ENCODE peak calls at places on chromosomes 12 and 14, in eight cellular contexts. V is breast epithelium, J is epithelial cell of proximal tubule, W is Peyer's patch, P is AG09309, S is cardiac fibroblast, C is GM12865, R is heart left ventricle. L is an unnamed sample.

GRCh38 chr12:7188557-7189397 is 709 bp upstream of the PEX5 start:
- DNase-seq in V (peak), J (peak), W (peak), P (no peak), S (peak), C (peak), R (peak), L (no peak)

GRCh38 chr14:101721111-101721510 is 40.4 kb upstream of the PPP2R5C start:
- DNase-seq in V (no peak), J (no peak), W (peak), P (no peak), S (no peak), C (no peak), R (no peak), L (no peak)

GRCh38 chr12:26402648-26403047 is 207.3 kb downstream of the SSPN start:
- DNase-seq in V (no peak), J (peak), W (no peak), P (no peak), S (no peak), C (no peak), R (no peak), L (peak)

GRCh38 chr12:42426733-42427132 is 100.8 kb downstream of the PPHLN1 start:
- DNase-seq in V (no peak), J (peak), W (no peak), P (no peak), S (peak), C (peak), R (no peak), L (peak)

GRCh38 chr14:20343855-20344205 is 395 bp downstream of the PARP2 start:
- DNase-seq in V (no peak), J (no peak), W (no peak), P (no peak), S (peak), C (no peak), R (no peak), L (no peak)

GRCh38 chr12:7130791-7131501 is 775 bp downstream of the CLSTN3 start:
- DNase-seq in V (no peak), J (no peak), W (peak), P (no peak), S (peak), C (peak), R (peak), L (no peak)

GRCh38 chr12:29543036-29543435 is 45.5 kb upstream of the OVCH1 start:
- DNase-seq in V (no peak), J (no peak), W (no peak), P (no peak), S (no peak), C (no peak), R (no peak), L (no peak)

GRCh38 chr12:16562413-16562812 is 43.5 kb downstream of the LMO3 start:
- DNase-seq in V (no peak), J (no peak), W (no peak), P (no peak), S (no peak), C (no peak), R (no peak), L (no peak)

GRCh38 chr12:116123511-116124258 is 153.8 kb downstream of the MED13L start:
- DNase-seq in V (no peak), J (no peak), W (no peak), P (no peak), S (peak), C (peak), R (peak), L (peak)

GRCh38 chr12:52521175-52521574 is 981 bp upstream of the KRT5 start:
- DNase-seq in V (no peak), J (no peak), W (no peak), P (no peak), S (no peak), C (no peak), R (no peak), L (no peak)

GRCh38 chr14:34223302-34224150 is 238.5 kb downstream of the SPTSSA start:
- DNase-seq in V (no peak), J (no peak), W (no peak), P (no peak), S (no peak), C (no peak), R (no peak), L (no peak)

GRCh38 chr12:21773263-21773741 is 1.2 kb downstream of the KCNJ8 start:
- DNase-seq in V (no peak), J (no peak), W (no peak), P (no peak), S (peak), C (no peak), R (peak), L (no peak)

GRCh38 chr14:31660191-31660590 is 99.0 kb downstream of the NUBPL start:
- DNase-seq in V (no peak), J (no peak), W (no peak), P (no peak), S (no peak), C (peak), R (no peak), L (no peak)

GRCh38 chr12:56874821-56875220 is 59.4 kb downstream of the SDR9C7 start:
- DNase-seq in V (no peak), J (no peak), W (no peak), P (no peak), S (no peak), C (no peak), R (no peak), L (no peak)

GRCh38 chr12:52277486-52278245 is 3.2 kb downstream of the KRT86 start:
- DNase-seq in V (no peak), J (no peak), W (no peak), P (no peak), S (no peak), C (no peak), R (no peak), L (no peak)

GRCh38 chr12:51766067-51766466 is 82.5 kb downstream of the FIGNL2 start:
- DNase-seq in V (no peak), J (no peak), W (no peak), P (no peak), S (no peak), C (no peak), R (no peak), L (no peak)

GRCh38 chr12:77850698-77851097 is 20.0 kb downstream of the NAV3 start:
- DNase-seq in V (no peak), J (no peak), W (no peak), P (no peak), S (no peak), C (no peak), R (no peak), L (no peak)

GRCh38 chr14:79298373-79298772 is 912.9 kb downstream of the DIO2 start:
- DNase-seq in V (no peak), J (no peak), W (no peak), P (no peak), S (no peak), C (no peak), R (no peak), L (no peak)

GRCh38 chr14:61234215-61234916 is 46.8 kb downstream of the TMEM30B start:
- DNase-seq in V (no peak), J (peak), W (no peak), P (no peak), S (no peak), C (no peak), R (no peak), L (no peak)

GRCh38 chr12:104576980-104577925 is 120.5 kb downstream of the CHST11 start:
- DNase-seq in V (no peak), J (no peak), W (no peak), P (no peak), S (no peak), C (no peak), R (no peak), L (no peak)

GRCh38 chr12:3745152-3745551 is 7.8 kb downstream of the CRACR2A start:
- DNase-seq in V (no peak), J (no peak), W (no peak), P (no peak), S (no peak), C (no peak), R (no peak), L (no peak)

GRCh38 chr12:1644523-1645438 is 15.8 kb downstream of the WNT5B start:
- DNase-seq in V (peak), J (no peak), W (no peak), P (no peak), S (peak), C (no peak), R (peak), L (no peak)

GRCh38 chr12:1758887-1759286 is 61.5 kb upstream of the LRTM2 start:
- DNase-seq in V (no peak), J (no peak), W (no peak), P (no peak), S (peak), C (no peak), R (no peak), L (peak)

GRCh38 chr12:18983854-18984253 is 145.7 kb upstream of the PLEKHA5 start:
- DNase-seq in V (no peak), J (no peak), W (no peak), P (no peak), S (no peak), C (no peak), R (no peak), L (no peak)

GRCh38 chr12:112000806-112001205 is 12.2 kb downstream of the TMEM116 start:
- DNase-seq in V (no peak), J (no peak), W (no peak), P (no peak), S (no peak), C (no peak), R (no peak), L (no peak)

GRCh38 chr14:60087664-60088063 is 4.1 kb upstream of the PCNX4 start:
- DNase-seq in V (no peak), J (no peak), W (no peak), P (no peak), S (no peak), C (no peak), R (no peak), L (no peak)

GRCh38 chr12:82745807-82746206 is 59.1 kb downstream of the TMTC2 start:
- DNase-seq in V (no peak), J (no peak), W (no peak), P (no peak), S (no peak), C (no peak), R (no peak), L (no peak)

GRCh38 chr12:30782316-30783173 is 27.8 kb upstream of the CAPRIN2 start:
- DNase-seq in V (no peak), J (no peak), W (no peak), P (no peak), S (no peak), C (no peak), R (peak), L (no peak)

GRCh38 chr14:61460853-61461611 is 139.7 kb downstream of the PRKCH start:
- DNase-seq in V (no peak), J (no peak), W (no peak), P (no peak), S (peak), C (no peak), R (no peak), L (no peak)

GRCh38 chr14:54659365-54659764 is 92.4 kb downstream of the SAMD4A start:
- DNase-seq in V (no peak), J (no peak), W (no peak), P (no peak), S (no peak), C (no peak), R (no peak), L (no peak)

DNA sequence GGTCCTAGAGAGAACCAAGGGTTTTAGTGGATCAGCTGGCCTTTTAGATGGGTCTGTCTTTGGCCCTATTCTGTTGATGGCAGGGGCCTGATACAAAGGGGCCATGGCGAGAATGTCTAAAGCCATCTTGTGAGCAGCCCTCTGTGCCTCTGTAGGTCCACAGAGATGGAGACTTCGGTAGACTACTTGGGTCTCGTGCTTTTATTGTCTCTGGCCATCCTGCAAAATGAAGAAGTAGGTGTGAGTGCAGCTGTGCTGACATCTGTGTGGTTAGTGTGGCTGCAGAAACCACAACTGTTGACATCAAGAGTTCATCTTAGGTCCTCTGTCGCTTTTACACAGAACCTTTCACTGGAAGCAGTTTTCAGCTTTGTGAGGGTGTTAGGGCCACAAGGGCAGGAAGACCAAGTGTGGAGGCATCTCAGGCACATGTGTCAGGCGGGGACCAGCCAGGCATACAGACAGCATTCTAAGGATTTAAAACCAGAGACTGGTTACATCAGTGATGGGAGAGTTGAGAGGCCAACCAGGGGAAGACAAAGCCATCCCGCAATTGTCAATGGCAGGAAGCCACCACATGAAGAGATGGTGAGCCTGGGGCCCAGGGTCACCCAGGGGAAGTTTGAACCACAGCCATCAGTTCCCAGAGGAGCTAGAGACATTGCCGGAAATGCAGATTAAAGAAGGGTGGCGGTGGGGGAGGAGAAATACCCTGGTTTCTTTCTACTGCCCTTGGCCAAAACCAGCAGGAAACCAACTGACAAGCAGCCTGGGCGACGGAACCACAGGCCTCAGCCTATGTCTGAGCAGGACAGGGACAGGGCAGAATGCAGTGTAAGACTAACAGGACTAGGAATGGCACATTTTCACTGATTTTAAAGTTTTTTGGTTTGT is 13.0 kb upstream of the TPCN1 start:
- DNase-seq in V (no peak), J (no peak), W (peak), P (no peak), S (peak), C (peak), R (peak), L (no peak)
- H3K4me3 ChIP-seq in V (no peak), J (no peak), W (no peak), P (no peak), S (no peak), C (peak), R (no peak), L (no peak)

GRCh38 chr12:45216983-45217485 is 1.1 kb downstream of the ANO6 start:
- DNase-seq in V (no peak), J (no peak), W (no peak), P (no peak), S (no peak), C (no peak), R (no peak), L (no peak)
- TF ChIP-seq CTCF in V (no peak), J (no peak), W (no peak), P (no peak), S (no peak), C (no peak), R (no peak), L (no peak)

GRCh38 chr14:24194873-24195185 is 412 bp downstream of the TM9SF1 start:
- DNase-seq in V (no peak), J (no peak), W (no peak), P (no peak), S (no peak), C (no peak), R (no peak), L (no peak)

GRCh38 chr14:24198845-24199524 is 3.7 kb upstream of the TM9SF1 start:
- DNase-seq in V (no peak), J (no peak), W (no peak), P (no peak), S (no peak), C (no peak), R (no peak), L (no peak)

GRCh38 chr14:24195186-24196070 is at the start of gene TM9SF1:
- DNase-seq in V (peak), J (no peak), W (peak), P (peak), S (peak), C (peak), R (peak), L (peak)

GRCh38 chr14:24196071-24197061 is 1.1 kb upstream of the TM9SF1 start:
- DNase-seq in V (no peak), J (no peak), W (no peak), P (no peak), S (peak), C (peak), R (peak), L (no peak)

DNA sequence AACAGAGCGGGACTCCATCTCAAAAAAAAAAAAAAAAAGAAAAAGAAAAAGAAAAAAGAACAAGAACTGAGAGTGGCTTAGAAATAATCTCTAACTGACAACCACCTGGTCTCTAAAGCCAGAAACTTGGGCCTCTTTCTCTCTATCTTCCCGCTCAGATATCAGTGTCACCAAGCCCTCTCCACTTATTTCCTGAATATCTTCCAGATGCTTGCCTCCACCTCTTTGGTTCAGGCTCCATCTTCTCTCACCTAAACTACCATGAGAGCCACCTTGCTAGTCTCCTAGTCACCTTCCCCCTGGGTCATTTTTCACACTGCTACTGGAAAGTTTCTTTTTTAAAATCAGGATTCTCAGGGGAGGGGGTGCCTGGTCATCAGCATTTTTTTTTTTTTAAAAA is 1.8 kb upstream of the TM9SF1 start:
- DNase-seq in V (no peak), J (no peak), W (no peak), P (no peak), S (no peak), C (no peak), R (no peak), L (no peak)
- H3K4me3 ChIP-seq in V (no peak), J (peak), W (no peak), P (no peak), S (no peak), C (peak), R (no peak), L (no peak)

DNA sequence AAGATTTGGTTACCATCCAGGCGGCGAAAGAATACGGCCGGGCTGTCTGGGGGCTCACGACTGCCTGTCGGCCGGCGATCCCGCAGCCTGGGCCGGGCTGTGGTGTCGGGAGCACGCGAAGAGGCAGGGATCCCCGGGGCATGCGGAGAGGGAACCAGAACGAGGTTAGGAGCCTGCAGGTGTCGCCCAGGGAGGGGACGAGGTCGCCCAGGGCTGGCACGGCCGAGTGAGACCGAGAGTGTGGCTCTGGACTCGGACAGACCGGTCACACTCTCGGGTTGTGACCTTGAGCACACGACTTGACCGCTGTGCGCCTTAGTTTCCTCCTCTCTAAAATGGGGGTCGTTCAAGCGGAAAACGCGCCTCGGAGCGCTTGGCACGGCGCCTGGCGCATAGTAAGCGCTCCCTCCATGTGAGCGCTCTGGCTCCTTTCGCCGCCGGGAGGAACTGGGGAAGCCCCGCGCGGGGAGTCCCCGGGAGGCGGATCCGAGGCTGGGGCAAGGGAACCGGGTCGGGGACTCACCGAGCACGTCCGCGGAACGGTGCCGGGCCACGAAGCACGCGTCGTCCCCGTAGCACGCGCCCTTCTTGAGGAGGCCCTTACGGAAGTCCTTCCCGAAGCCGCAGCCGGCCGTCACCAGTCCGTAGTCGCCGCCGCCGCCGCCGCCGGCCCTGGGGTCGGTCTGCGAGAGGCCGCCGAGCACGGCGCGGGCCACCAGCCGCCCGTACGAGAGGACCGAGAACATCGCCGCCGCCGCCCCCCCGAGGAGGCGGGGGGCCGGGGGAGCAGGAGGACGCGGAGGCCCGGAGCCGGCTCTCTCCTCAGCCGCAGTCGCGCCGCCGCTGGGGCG is 607 bp downstream of the PPTC7 start:
- DNase-seq in V (peak), J (no peak), W (peak), P (no peak), S (peak), C (peak), R (peak), L (no peak)
- TF ChIP-seq CTCF in V (no peak), J (peak), W (no peak), P (no peak), S (no peak), C (no peak), R (no peak), L (no peak)

GRCh38 chr12:109944975-109945374 is 44.9 kb downstream of the TCHP start:
- DNase-seq in V (no peak), J (no peak), W (no peak), P (no peak), S (peak), C (no peak), R (peak), L (no peak)
- H3K4me3 ChIP-seq in V (no peak), J (no peak), W (no peak), P (no peak), S (no peak), C (no peak), R (no peak), L (no peak)